ENCODE peak calls at places on chromosomes 3 and 15, in nine cellular contexts. K is neural crest cell, W is cardiac muscle cell, E is H9, I is glutamatergic neuron, D is kidney epithelial cell, A is epithelial cell of proximal tubule, U is A549, S is Caco-2. Y is an unnamed sample.

GRCh38 chr3:41574900-41575299 is 375.6 kb downstream of the CTNNB1 start:
- DNase-seq in K (no peak), W (peak; percentile 10), E (no peak), I (no peak), D (no peak), A (no peak), U (no peak), S (no peak), Y (no peak)

GRCh38 chr3:98744283-98744682 is 18.9 kb upstream of the ST3GAL6 start:
- DNase-seq in K (no peak), W (no peak), E (no peak), I (no peak), D (no peak), A (no peak), U (no peak), S (no peak), Y (no peak)

GRCh38 chr15:69782809-69783208 is 314.9 kb downstream of the TLE3 start:
- DNase-seq in K (no peak), W (peak; percentile 61), E (no peak), I (no peak), D (no peak), A (no peak), U (no peak), S (peak; percentile 58), Y (no peak)

GRCh38 chr3:126900859-126901540 is 81.9 kb upstream of the PLXNA1 start:
- DNase-seq in K (no peak), W (no peak), E (no peak), I (no peak), D (peak; percentile 42), A (no peak), U (no peak), S (no peak), Y (no peak)

GRCh38 chr3:59607628-59608027 is 557.8 kb upstream of the CFAP20DC start:
- DNase-seq in K (no peak), W (peak; percentile 19), E (no peak), I (no peak), D (no peak), A (peak; percentile 10), U (no peak), S (no peak), Y (no peak)

GRCh38 chr3:115766587-115767492 is 143.5 kb downstream of the GAP43 start:
- DNase-seq in K (no peak), W (no peak), E (no peak), I (no peak), D (no peak), A (no peak), U (no peak), S (no peak), Y (no peak)

GRCh38 chr15:54388746-54389145 is 410.5 kb downstream of the UNC13C start:
- DNase-seq in K (no peak), W (no peak), E (no peak), I (no peak), D (no peak), A (peak; percentile 52), U (no peak), S (no peak), Y (no peak)

GRCh38 chr3:157442729-157443128 is 6.1 kb downstream of the PTX3 start:
- DNase-seq in K (no peak), W (no peak), E (no peak), I (no peak), D (no peak), A (no peak), U (no peak), S (no peak), Y (no peak)

GRCh38 chr3:196075013-196075412 is 6.9 kb downstream of the TFRC start:
- DNase-seq in K (no peak), W (no peak), E (no peak), I (no peak), D (no peak), A (no peak), U (no peak), S (no peak), Y (no peak)

GRCh38 chr3:196072313-196072712 is 9.6 kb downstream of the TFRC start:
- DNase-seq in K (no peak), W (no peak), E (no peak), I (no peak), D (no peak), A (no peak), U (no peak), S (no peak), Y (no peak)

GRCh38 chr3:196067439-196067838 is 14.5 kb downstream of the TFRC start:
- DNase-seq in K (no peak), W (no peak), E (no peak), I (no peak), D (no peak), A (no peak), U (no peak), S (no peak), Y (no peak)

GRCh38 chr3:196076721-196077120 is 5.2 kb downstream of the TFRC start:
- DNase-seq in K (no peak), W (no peak), E (no peak), I (no peak), D (no peak), A (no peak), U (no peak), S (no peak), Y (no peak)

DNA sequence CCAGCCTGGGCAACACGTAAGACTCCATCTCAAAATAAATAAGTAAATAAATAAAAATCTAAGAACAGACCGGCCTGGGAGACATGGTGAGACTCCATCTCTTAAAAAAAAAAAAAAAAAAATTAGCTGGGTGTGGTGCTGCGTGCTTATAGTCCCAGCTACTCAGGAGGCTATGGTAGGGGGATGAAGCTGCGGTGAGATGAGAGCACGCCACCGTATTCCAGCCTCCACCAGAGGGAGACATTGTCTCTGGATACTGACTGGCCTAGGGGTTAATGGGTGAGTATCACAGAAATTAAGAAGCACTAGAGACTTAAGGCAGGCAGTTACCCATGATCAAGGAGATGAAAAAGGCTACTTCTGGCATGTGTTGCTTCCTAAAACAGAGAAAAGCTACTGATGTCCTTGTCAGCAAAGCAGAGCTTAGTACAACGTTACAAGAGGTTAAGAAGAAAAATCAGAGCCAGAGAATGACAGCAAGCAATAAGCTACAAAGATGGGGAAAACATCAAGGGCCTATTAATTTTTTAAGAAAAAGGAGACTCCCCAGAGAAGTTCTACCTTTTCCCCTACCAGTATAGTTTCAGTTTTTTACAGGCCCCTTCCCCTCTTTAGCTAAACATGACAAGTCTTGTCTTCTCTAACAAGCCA is 8.6 kb downstream of the TFRC start:
- DNase-seq in K (peak; percentile 63), W (peak; percentile 67), E (peak; percentile 68), I (peak; percentile 71), D (no peak), A (no peak), U (peak; percentile 64), S (peak; percentile 65), Y (peak; percentile 55)
- TF ChIP-seq CTCF in K (peak; percentile 86), W (peak; percentile 89), E (peak; percentile 86), I (peak; percentile 66), D (peak; percentile 74), A (peak; percentile 86), U (peak; percentile 64), S (peak; percentile 77), Y (peak; percentile 63)

DNA sequence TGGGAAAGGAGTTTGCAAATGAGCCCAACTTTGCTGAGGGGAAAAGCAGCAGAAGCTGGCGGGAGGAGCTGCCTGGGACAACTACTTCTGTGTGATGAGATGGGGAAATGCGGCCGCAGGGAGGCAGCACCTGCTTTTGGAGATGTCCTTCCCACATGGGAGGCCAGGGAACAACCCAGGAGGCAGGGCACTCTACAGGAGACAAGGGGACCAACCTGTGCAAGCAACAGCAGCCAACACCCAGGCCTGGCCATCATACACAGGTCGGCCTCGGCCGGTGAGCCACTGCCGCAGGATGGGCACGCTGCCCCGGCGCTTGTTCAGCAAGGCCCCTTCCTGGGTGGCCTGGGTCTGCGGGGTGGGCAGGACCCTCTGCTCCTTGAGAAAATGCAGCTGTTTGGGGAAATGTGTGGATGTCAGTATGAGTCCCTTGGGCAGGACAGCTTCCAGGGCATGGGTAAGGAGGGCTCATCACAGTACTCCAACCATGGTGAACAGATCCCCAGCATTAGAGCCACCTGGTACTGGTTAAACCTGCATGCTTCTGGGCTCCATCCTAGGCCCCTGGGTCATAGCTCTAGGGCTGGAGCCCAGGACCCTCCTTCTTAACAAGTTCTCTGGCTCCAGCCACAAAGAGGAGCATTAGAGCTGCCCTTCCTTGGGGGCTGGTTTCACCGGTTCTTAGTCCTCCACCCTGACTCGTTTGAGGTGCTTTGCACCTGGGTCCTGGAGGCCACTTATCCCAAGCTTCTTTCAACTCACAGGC is 11.6 kb downstream of the EPB42 start:
- DNase-seq in K (no peak), W (peak; percentile 54), E (peak; percentile 87), I (no peak), D (no peak), A (no peak), U (peak; percentile 35), S (peak; percentile 59), Y (no peak)
- TF ChIP-seq CTCF in K (no peak), W (peak; percentile 25), E (peak; percentile 62), I (no peak), D (no peak), A (peak; percentile 30), U (peak; percentile 15), S (no peak), Y (no peak)

GRCh38 chr15:40323953-40324937 is 753 bp downstream of the INAFM2 start:
- DNase-seq in K (no peak), W (no peak), E (no peak), I (peak; percentile 48), D (no peak), A (no peak), U (no peak), S (peak; percentile 29), Y (no peak)

GRCh38 chr15:40320409-40320808 is 3.1 kb upstream of the INAFM2 start:
- DNase-seq in K (no peak), W (no peak), E (no peak), I (no peak), D (no peak), A (no peak), U (no peak), S (peak; percentile 43), Y (no peak)

GRCh38 chr15:40323239-40323952 is at the start of gene INAFM2:
- DNase-seq in K (peak; percentile 91), W (peak; percentile 98), E (peak; percentile 96), I (peak; percentile 95), D (peak; percentile 77), A (no peak), U (peak; percentile 66), S (peak; percentile 90), Y (peak; percentile 87)

GRCh38 chr15:40322531-40323238 is 807 bp upstream of the INAFM2 start:
- DNase-seq in K (no peak), W (peak; percentile 72), E (no peak), I (no peak), D (no peak), A (no peak), U (no peak), S (no peak), Y (no peak)

DNA sequence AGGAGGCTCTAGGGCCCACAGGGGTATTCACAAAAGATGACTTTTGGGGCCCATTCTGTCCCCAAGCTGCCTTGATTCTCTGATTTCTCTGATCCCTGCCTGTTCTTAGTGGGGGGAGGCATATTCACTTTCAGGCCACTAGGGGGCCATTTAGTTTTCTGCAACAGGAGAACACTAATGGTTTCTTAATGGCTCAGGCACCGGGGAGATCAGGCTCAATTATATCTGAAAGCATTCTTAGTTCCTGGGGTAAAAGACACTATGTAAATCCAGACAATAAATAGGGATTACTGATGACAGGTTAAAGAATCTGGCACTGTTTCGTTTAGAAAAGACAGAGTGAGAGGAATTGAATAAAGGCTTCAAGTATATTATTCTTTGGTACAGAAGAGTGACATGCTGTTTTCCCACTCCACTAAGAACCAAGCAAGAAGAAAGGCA is 2.5 kb upstream of the INAFM2 start:
- DNase-seq in K (no peak), W (peak; percentile 77), E (no peak), I (peak; percentile 42), D (no peak), A (no peak), U (peak; percentile 72), S (peak; percentile 56), Y (peak; percentile 39)
- TF ChIP-seq CTCF in K (peak; percentile 93), W (peak; percentile 91), E (peak; percentile 90), I (peak; percentile 97), D (peak; percentile 86), A (peak; percentile 93), U (peak; percentile 61), S (peak; percentile 79), Y (peak; percentile 44)

GRCh38 chr3:52536369-52537164 is at the start of gene UQCC5:
- DNase-seq in K (peak; percentile 91), W (peak; percentile 99), E (peak; percentile 99), I (peak; percentile 96), D (peak; percentile 92), A (peak; percentile 64), U (peak; percentile 89), S (peak; percentile 98), Y (peak; percentile 97)
- TF ChIP-seq CTCF in K (no peak), W (peak; percentile 7), E (peak; percentile 11), I (no peak), D (no peak), A (no peak), U (no peak), S (no peak), Y (no peak)

Y was measured in Calu3.